ENCODE peak calls at places on chromosomes 12 and 14, in five cellular contexts. K is fibroblast of lung, O is brain microvascular endothelial cell, J is mesothelial cell of epicardium, G is psoas muscle. X is an unnamed sample.

GRCh38 chr12:33654313-33654712 is 214.7 kb upstream of the SYT10 start:
- DNase-seq in K (no peak), O (no peak), J (no peak), G (no peak), X (no peak)

GRCh38 chr14:60931206-60931605 is 49.7 kb downstream of the TRMT5 start:
- DNase-seq in K (peak), O (no peak), J (no peak), G (peak), X (no peak)

GRCh38 chr12:25005376-25005775 is 56.5 kb upstream of the BCAT1 start:
- DNase-seq in K (no peak), O (no peak), J (no peak), G (no peak), X (no peak)

GRCh38 chr14:31829256-31829923 is 247.7 kb upstream of the ARHGAP5 start:
- DNase-seq in K (peak), O (peak), J (no peak), G (no peak), X (no peak)

GRCh38 chr12:98725481-98726247 is 80.6 kb downstream of the APAF1 start:
- DNase-seq in K (peak), O (peak), J (no peak), G (no peak), X (peak)

GRCh38 chr12:26704684-26705475 is 128.1 kb downstream of the ITPR2 start:
- DNase-seq in K (peak), O (no peak), J (no peak), G (no peak), X (no peak)

GRCh38 chr14:48937796-48938195 is 648.4 kb downstream of the RPS29 start:
- DNase-seq in K (peak), O (peak), J (no peak), G (no peak), X (no peak)

GRCh38 chr12:91993287-91994028 is 152.2 kb downstream of the BTG1 start:
- DNase-seq in K (no peak), O (no peak), J (no peak), G (no peak), X (no peak)

GRCh38 chr14:98945611-98946570 is 326.1 kb downstream of the BCL11B start:
- DNase-seq in K (no peak), O (no peak), J (no peak), G (no peak), X (no peak)

GRCh38 chr12:70730675-70731180 is 93.5 kb upstream of the PTPRB start:
- DNase-seq in K (no peak), O (no peak), J (no peak), G (no peak), X (no peak)

GRCh38 chr12:94561943-94562411 is 88.4 kb downstream of the TMCC3 start:
- DNase-seq in K (peak), O (no peak), J (no peak), G (peak), X (no peak)

GRCh38 chr12:119088917-119089667 is 89.6 kb upstream of the HSPB8 start:
- DNase-seq in K (no peak), O (no peak), J (no peak), G (no peak), X (no peak)

GRCh38 chr12:12017798-12018197 is 52.9 kb upstream of the BCL2L14 start:
- DNase-seq in K (no peak), O (no peak), J (no peak), G (no peak), X (no peak)

GRCh38 chr12:50059440-50060119 is 2.2 kb downstream of the ASIC1 start:
- DNase-seq in K (peak), O (no peak), J (no peak), G (no peak), X (no peak)

GRCh38 chr14:100825691-100826331 is at the start of gene MEG3:
- DNase-seq in K (peak), O (peak), J (no peak), G (peak), X (no peak)

GRCh38 chr12:11815397-11815796 is 165.9 kb downstream of the ETV6 start:
- DNase-seq in K (no peak), O (no peak), J (no peak), G (no peak), X (no peak)

GRCh38 chr14:94893411-94894160 is 123.7 kb upstream of the GSC start:
- DNase-seq in K (no peak), O (no peak), J (no peak), G (no peak), X (no peak)

GRCh38 chr12:3999904-4000303 is 126.7 kb upstream of the PARP11 start:
- DNase-seq in K (no peak), O (no peak), J (no peak), G (no peak), X (no peak)

GRCh38 chr12:94145231-94145979 is 3.0 kb upstream of the PLXNC1 start:
- DNase-seq in K (peak), O (peak), J (no peak), G (no peak), X (no peak)

GRCh38 chr12:14264777-14265176 is 100.7 kb upstream of the ATF7IP start:
- DNase-seq in K (no peak), O (no peak), J (no peak), G (no peak), X (no peak)

GRCh38 chr12:39623919-39624318 is 4.3 kb upstream of the ABCD2 start:
- DNase-seq in K (no peak), O (no peak), J (no peak), G (no peak), X (no peak)

GRCh38 chr14:53663709-53664108 is 292.9 kb downstream of the BMP4 start:
- DNase-seq in K (peak), O (peak), J (no peak), G (no peak), X (no peak)

GRCh38 chr14:75238728-75239455 is 39.7 kb upstream of the FOS start:
- DNase-seq in K (no peak), O (no peak), J (no peak), G (peak), X (no peak)

GRCh38 chr12:104183443-104183842 is 32.1 kb upstream of the TXNRD1 start:
- DNase-seq in K (no peak), O (no peak), J (no peak), G (no peak), X (no peak)

GRCh38 chr12:4584896-4585295 is 22.9 kb downstream of the DYRK4 start:
- DNase-seq in K (no peak), O (no peak), J (no peak), G (no peak), X (no peak)

GRCh38 chr12:128418944-128419343 is 152.0 kb downstream of the TMEM132C start:
- DNase-seq in K (no peak), O (no peak), J (no peak), G (no peak), X (no peak)

GRCh38 chr14:68654471-68654941 is 138.4 kb downstream of the ZFP36L1 start:
- DNase-seq in K (peak), O (no peak), J (no peak), G (no peak), X (no peak)

GRCh38 chr14:68657300-68658028 is 135.4 kb downstream of the ZFP36L1 start:
- DNase-seq in K (no peak), O (no peak), J (no peak), G (no peak), X (no peak)

GRCh38 chr14:68655021-68655811 is 137.7 kb downstream of the ZFP36L1 start:
- DNase-seq in K (peak), O (no peak), J (no peak), G (no peak), X (no peak)

GRCh38 chr14:68656452-68656851 is 136.4 kb downstream of the ZFP36L1 start:
- DNase-seq in K (no peak), O (no peak), J (no peak), G (no peak), X (no peak)

GRCh38 chr14:68655961-68656360 is 136.9 kb downstream of the ZFP36L1 start:
- DNase-seq in K (no peak), O (no peak), J (no peak), G (no peak), X (no peak)
- TF ChIP-seq CTCF in K (no peak), O (peak), J (no peak), G (no peak), X (no peak)

DNA sequence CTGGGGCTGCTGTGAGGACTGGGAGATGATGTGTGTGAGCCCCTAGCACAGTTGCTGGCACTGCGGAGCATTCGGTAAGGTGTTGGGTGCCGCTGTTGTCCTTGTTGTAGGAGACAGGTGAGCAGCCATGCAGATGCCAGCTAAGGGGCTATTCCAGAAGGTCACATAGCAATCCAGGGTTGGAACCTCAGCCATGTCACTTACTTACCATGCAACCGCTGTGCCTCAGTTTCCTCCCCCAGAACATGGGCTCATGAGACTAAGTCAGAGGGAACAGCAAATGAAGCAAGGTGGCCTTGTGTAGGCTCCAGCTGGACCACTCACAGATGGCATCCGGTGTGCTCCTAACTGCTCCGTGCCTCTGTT is 13.2 kb downstream of the DTX1 start:
- DNase-seq in K (no peak), O (no peak), J (no peak), G (no peak), X (no peak)
- TF ChIP-seq CTCF in K (no peak), O (no peak), J (no peak), G (no peak), X (no peak)

DNA sequence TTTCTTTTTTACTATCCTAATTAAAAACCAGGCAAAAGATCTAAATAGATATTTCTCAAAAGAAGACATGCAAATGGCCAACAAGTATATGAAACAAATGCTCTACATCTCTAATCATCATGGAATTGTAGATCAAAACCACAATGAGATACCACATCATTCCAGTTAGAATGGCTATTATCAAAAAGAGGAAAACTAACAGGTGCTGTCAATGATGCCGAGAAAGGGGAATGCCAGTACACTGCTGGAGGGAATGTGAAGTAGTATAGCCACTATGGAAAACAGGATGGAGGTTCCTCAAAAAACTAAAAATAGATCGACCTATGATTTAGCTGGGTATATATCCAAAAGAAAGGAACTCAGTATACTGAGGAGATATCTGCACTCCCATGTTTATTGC is 39.0 kb upstream of the C12orf75 start:
- DNase-seq in K (no peak), O (no peak), J (no peak), G (no peak), X (no peak)
- TF ChIP-seq CTCF in K (no peak), O (no peak), J (no peak), G (no peak), X (no peak)

GRCh38 chr12:7937867-7938506 is 2.0 kb upstream of the SLC2A3 start:
- DNase-seq in K (peak), O (no peak), J (no peak), G (no peak), X (no peak)
- TF ChIP-seq CTCF in K (no peak), O (peak), J (no peak), G (peak), X (peak)

DNA sequence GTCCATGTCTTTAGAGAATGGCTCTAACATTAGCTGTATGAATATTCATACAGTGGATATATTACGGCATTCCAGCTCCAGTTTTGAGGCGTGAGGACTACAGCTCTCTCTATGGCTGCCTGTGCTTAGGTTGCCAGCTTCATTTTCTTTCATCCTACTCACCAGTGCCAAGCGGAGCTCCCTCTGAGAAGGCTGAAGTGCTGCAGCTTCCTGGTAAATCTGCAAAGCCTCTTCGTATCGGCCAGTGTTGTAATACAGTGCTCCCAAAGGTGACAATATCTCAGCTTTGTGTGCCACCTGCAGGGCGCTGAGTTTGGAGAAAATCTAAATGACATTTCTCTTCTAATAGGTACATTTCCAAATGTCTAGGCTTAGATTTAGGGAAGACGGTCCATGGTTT is 19.8 kb upstream of the OVCH1 start:
- DNase-seq in K (no peak), O (no peak), J (no peak), G (no peak), X (no peak)
- TF ChIP-seq CTCF in K (no peak), O (no peak), J (no peak), G (no peak), X (no peak)

X was measured in neural crest cell.